ENCODE peak calls at places on chromosomes 4 and X, in eight cellular contexts. S is GM23248, Q is ascending aorta, N is fibroblast of lung, A is hepatocyte, Z is A549, C is IMR-90, O is BE2C. J is an unnamed sample. For H3K4me1, the result is how much of the 10 kb centered on the place peaks cover.

GRCh38 chr4:4752576-4753401 is 106.7 kb upstream of the MSX1 start:
- DNase-seq in O (no peak), C (no peak), Q (no peak), S (no peak), A (no peak), Z (no peak), N (no peak), J (no peak)

GRCh38 chr4:41865306-41865980 is 69.8 kb upstream of the TMEM33 start:
- DNase-seq in Q (peak), Z (no peak), S (peak), A (no peak), C (no peak), N (no peak), O (peak), J (no peak)

GRCh38 chr4:175308236-175308635 is 390.1 kb downstream of the ADAM29 start:
- DNase-seq in O (no peak), S (peak), A (no peak), Z (no peak), Q (no peak), N (peak), C (peak), J (no peak)

GRCh38 chr4:52350926-52351325 is 299.8 kb downstream of the SPATA18 start:
- DNase-seq in A (no peak), O (no peak), N (no peak), C (no peak), Z (no peak), S (no peak), Q (no peak), J (no peak)

GRCh38 chr4:60865238-60865637 is 334.9 kb upstream of the ADGRL3 start:
- DNase-seq in N (no peak), Z (no peak), C (no peak), S (no peak), Q (no peak), A (no peak), O (peak), J (no peak)

GRCh38 chr4:39648827-39649558 is 10.3 kb upstream of the SMIM14 start:
- DNase-seq in O (peak), Q (no peak), A (no peak), S (no peak), N (no peak), Z (no peak), C (no peak), J (no peak)

GRCh38 chr4:176794151-176794550 is 1.4 kb upstream of the VEGFC start:
- DNase-seq in A (no peak), S (peak), O (no peak), Z (peak), C (peak), N (peak), Q (no peak), J (no peak)

GRCh38 chrX:111005151-111005550 is 90.8 kb upstream of the PAK3 start:
- DNase-seq in Z (no peak), O (no peak), C (no peak), Q (no peak), S (no peak), A (no peak), N (no peak), J (no peak)

GRCh38 chr4:5928241-5928640 is 35.4 kb upstream of the CRMP1 start:
- DNase-seq in C (no peak), O (no peak), N (no peak), Z (peak), Q (peak), S (no peak), A (no peak), J (no peak)

GRCh38 chr4:40475609-40476008 is 140.5 kb downstream of the CHRNA9 start:
- DNase-seq in C (no peak), A (peak), N (no peak), Q (no peak), S (no peak), Z (peak), O (no peak), J (no peak)

GRCh38 chr4:78336093-78336943 is 215.3 kb upstream of the ANXA3 start:
- DNase-seq in O (peak), Q (no peak), C (peak), A (peak), S (peak), Z (no peak), N (peak), J (no peak)

GRCh38 chrX:44343412-44343942 is at the start of gene EFHC2:
- DNase-seq in S (peak), O (peak), C (no peak), Z (peak), A (peak), N (peak), Q (no peak), J (peak)

GRCh38 chr4:73259552-73260140 is 1.0 kb upstream of the ANKRD17 start:
- DNase-seq in N (peak), O (no peak), A (peak), C (no peak), S (peak), Q (no peak), Z (no peak), J (no peak)

GRCh38 chrX:39894626-39895025 is 203.1 kb downstream of the BCOR start:
- DNase-seq in C (no peak), Q (no peak), A (peak), Z (peak), N (no peak), O (no peak), S (no peak), J (peak)

GRCh38 chrX:27838176-27838575 is 30.4 kb downstream of the MAGEB10 start:
- DNase-seq in C (no peak), S (no peak), Z (no peak), O (no peak), Q (no peak), N (no peak), A (no peak), J (no peak)

GRCh38 chr4:115969756-115970155 is 856.3 kb upstream of the NDST4 start:
- DNase-seq in Q (no peak), N (no peak), C (no peak), Z (peak), S (no peak), A (no peak), O (no peak), J (no peak)

GRCh38 chrX:29138003-29138402 is 550.8 kb downstream of the IL1RAPL1 start:
- DNase-seq in A (no peak), O (no peak), Q (no peak), N (no peak), S (no peak), C (no peak), Z (no peak), J (no peak)

GRCh38 chrX:150421816-150422215 is 58.7 kb downstream of the MAMLD1 start:
- DNase-seq in A (no peak), Z (no peak), Q (no peak), S (peak), C (peak), N (peak), O (no peak), J (no peak)

GRCh38 chrX:40721489-40722106 is 13.7 kb downstream of the MED14 start:
- DNase-seq in Z (no peak), C (no peak), A (no peak), Q (no peak), N (no peak), O (no peak), S (no peak), J (no peak)

GRCh38 chrX:23383411-23383810 is 48.8 kb downstream of the PTCHD1 start:
- DNase-seq in A (no peak), S (peak), Z (no peak), Q (no peak), O (no peak), N (peak), C (peak), J (no peak)

GRCh38 chr4:4321951-4322688 is 32.1 kb downstream of the ZBTB49 start:
- DNase-seq in N (no peak), C (no peak), O (no peak), Q (no peak), Z (no peak), A (no peak), S (no peak), J (no peak)

GRCh38 chr4:1357356-1358248 is 10.6 kb downstream of the UVSSA start:
- DNase-seq in N (no peak), C (no peak), Q (no peak), O (no peak), A (no peak), Z (no peak), S (no peak), J (no peak)

GRCh38 chr4:105551968-105552746 is at the start of gene ARHGEF38:
- DNase-seq in A (peak), O (no peak), S (peak), C (peak), Q (no peak), N (peak), Z (peak), J (peak)

GRCh38 chr4:87589531-87589930 is 18.8 kb upstream of the DSPP start:
- DNase-seq in A (peak), N (peak), S (peak), C (peak), Z (peak), O (no peak), Q (no peak), J (no peak)

GRCh38 chr4:102165584-102165983 is 179.7 kb downstream of the SLC39A8 start:
- DNase-seq in Z (no peak), S (no peak), Q (no peak), O (no peak), A (no peak), N (no peak), C (no peak), J (no peak)

GRCh38 chr4:41437264-41437566 is 100.7 kb upstream of the LIMCH1 start:
- DNase-seq in N (no peak), Q (no peak), Z (no peak), S (no peak), C (no peak), O (peak), A (no peak), J (no peak)

GRCh38 chrX:98795636-98796035 is 1614.4 kb downstream of the PCDH19 start:
- DNase-seq in N (peak), O (no peak), S (peak), Q (no peak), A (no peak), Z (no peak), C (no peak), J (no peak)

DNA sequence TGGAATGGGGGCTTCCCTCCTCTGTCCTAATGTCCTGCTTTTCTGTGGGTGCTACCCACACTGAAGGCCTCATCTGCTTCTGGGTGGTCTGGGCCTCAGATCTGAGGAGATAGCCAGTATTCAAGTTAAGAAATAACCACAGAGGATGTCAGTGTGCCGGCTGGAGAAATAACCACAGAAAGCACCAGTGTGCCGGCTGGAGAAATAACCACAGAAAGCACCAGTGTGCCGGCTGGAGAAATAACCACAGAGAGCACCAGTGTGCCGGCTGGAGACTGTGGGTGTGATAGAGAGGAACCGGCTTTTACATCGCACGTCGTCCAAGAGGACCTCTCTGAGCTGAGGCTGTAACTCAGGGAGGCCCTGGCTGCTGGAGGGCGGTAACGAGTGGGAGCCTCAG is 65.7 kb upstream of the PSAPL1 start:
- DNase-seq in N (no peak), S (no peak), O (no peak), C (no peak), Z (no peak), A (no peak), Q (no peak), J (no peak)
- H3K4me3 ChIP-seq in N (no peak), S (no peak), O (no peak), C (no peak), Z (no peak), A (no peak), Q (no peak), J (no peak)

DNA sequence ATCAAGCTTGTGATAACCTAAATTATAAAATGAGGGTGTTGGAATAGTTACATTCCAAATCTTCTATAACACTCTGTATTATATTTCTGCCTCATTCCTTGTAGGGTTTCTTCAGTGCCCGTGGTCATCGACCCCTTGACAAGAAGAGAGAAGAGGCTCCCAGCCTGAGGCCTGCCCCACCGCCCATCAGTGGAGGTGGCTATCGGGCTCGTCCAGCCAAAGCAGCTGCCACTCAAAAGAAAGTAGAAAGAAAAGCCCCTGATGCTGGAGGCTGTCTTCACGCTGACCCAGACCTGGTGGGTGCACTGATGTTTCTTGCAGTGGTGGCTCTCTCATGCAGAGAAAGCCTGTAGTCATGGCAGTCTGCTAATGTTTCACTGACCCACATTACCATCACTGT is 2.9 kb downstream of the FGB start:
- DNase-seq in C (no peak), Z (no peak), N (no peak), S (no peak), Q (no peak), A (no peak), O (no peak), J (peak)
- H3K4me1 ChIP-seq in C (under half), Z (half or more), N (under half), S (under half), Q (under half), A (under half), O (under half), J (under half)

GRCh38 chr4:118035309-118035708 is 1.0 kb downstream of the NDST3 start:
- DNase-seq in Q (no peak), O (no peak), S (no peak), A (no peak), N (no peak), Z (no peak), C (no peak), J (no peak)

GRCh38 chr4:118032691-118033090 is 1.6 kb upstream of the NDST3 start:
- DNase-seq in Z (peak), A (peak), S (no peak), O (peak), Q (no peak), N (peak), C (peak), J (no peak)

GRCh38 chr4:118034061-118034785 is at the start of gene NDST3:
- DNase-seq in O (peak), Z (peak), C (peak), A (peak), N (peak), Q (no peak), S (peak), J (peak)

GRCh38 chr4:118036336-118036735 is 2.0 kb downstream of the NDST3 start:
- DNase-seq in A (no peak), Q (no peak), S (no peak), O (no peak), N (no peak), Z (no peak), C (no peak), J (no peak)

GRCh38 chr4:118033148-118034060 is 882 bp upstream of the NDST3 start:
- DNase-seq in O (peak), Z (peak), Q (no peak), C (peak), N (peak), S (peak), A (peak), J (peak)
- H3K4me3 ChIP-seq in O (peak), Z (peak), Q (peak), C (peak), N (peak), S (peak), A (peak), J (peak)

DNA sequence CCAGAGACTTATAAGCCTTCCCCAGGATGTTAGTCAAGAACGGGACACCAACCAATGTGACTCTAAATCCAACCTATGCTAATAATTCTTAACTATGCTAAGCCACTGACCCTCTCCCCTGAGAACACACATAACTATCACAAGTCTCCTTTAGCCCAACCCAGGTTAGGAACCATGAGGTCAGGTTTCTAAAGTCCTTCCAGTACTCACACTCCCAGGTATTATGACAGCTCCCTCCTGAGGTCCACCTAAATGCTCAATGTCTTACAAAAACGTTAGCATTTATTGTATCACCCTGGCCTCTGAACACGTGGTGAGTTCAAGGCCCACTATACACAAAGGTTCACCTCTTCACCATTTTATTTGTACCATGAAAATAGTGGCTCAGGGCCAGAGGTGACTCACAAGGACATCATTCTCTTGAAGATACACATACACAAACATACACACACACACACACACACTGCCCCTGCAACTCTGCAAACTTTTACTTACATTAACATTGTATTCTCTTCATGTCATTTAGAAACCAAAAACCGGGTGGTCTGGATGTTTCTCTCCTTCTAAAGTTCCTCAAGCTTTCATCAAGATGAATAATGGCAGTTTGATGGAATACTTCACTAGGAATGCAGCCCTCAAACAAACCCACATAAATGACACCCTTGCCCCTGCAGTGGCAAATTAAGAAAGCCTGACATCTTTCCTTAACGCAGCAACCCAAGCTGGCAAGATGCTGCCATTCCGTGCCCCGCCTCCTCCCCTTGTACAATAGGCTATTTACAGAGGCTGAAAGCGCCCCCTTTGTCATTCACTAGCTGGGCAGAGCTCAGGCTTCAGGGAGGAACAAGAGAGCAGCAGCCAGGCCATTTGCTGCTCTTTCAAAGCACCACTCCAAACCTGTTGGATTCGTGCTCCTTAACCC is 17.7 kb downstream of the ACSL1 start:
- DNase-seq in Q (no peak), O (no peak), S (peak), Z (no peak), A (no peak), C (peak), N (peak), J (no peak)
- H3K4me1 ChIP-seq in Q (under half), O (under half), S (under half), Z (under half), A (under half), C (under half), N (under half), J (under half)

DNA sequence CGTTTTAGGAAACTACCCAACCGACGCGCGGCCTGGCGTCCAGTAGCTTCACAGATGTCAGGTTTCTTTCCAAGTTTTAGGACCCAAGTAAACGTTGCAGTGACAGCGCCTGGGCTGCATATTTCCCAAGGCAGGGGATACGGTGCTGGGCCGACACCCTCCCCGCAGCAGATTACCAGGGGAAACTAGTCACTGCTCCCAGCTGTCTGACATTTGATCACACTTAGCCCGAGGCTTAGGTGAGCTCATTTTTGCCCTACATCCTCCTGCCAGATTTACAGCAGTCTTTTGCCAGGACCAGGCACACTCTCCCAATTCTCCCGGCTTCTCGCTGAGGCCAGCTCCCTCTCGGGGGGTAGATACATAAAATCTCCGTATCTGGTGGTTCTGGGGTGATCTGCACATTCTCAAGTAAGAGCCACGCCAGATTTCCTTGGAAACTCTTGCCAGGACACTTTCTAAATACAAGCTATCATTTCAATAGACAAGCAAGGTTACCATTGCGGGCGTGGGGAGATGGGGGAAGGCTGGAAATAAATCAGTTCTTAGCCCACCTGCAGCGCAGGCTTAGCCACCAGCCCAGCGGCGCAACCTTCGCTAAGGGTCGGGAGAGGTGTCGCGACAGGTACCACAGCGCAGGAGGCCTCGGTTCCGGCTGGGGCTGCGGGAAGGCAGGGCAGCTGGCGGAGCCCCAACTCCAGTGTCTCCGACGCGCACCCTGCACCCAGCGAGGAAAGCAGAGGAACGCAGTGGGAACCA is 2.5 kb upstream of the SOX3 start:
- DNase-seq in Q (no peak), O (no peak), C (no peak), N (no peak), A (no peak), Z (no peak), S (no peak), J (no peak)
- H3K4me3 ChIP-seq in Q (no peak), O (no peak), C (no peak), N (no peak), A (no peak), Z (no peak), S (no peak), J (no peak)

GRCh38 chr4:8356856-8357255 is 83.7 kb downstream of the ACOX3 start:
- DNase-seq in O (no peak), A (no peak), S (no peak), Q (no peak), C (no peak), Z (no peak), N (no peak), J (peak)

GRCh38 chr4:8355864-8356565 is 84.5 kb downstream of the ACOX3 start:
- DNase-seq in N (peak), Q (peak), C (peak), S (peak), Z (no peak), O (no peak), A (no peak), J (no peak)

GRCh38 chr4:8353912-8354453 is 84.4 kb downstream of the HTRA3 start:
- DNase-seq in A (no peak), C (peak), Q (peak), S (peak), Z (no peak), N (peak), O (no peak), J (no peak)

GRCh38 chr4:8353158-8353495 is 83.6 kb downstream of the HTRA3 start:
- DNase-seq in N (no peak), S (no peak), Z (no peak), C (no peak), A (no peak), Q (peak), O (no peak), J (no peak)

DNA sequence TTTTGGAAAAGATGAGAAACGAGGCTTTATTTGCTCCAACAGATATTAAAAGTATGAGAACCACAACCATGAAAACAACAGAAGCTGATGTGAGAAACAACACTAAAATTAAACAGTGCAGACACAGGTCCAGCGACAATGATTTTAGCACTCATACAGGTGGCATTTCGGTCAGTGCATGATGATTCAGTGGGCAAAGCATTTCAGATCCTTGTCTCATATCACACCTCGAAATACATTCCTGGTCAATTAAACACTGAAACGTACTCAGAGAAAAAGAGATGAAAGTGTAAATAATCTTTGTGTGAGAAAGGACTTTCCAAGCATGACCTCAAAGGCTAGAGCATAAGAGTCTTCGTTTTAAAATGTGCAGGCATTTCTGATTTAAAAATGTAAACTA is 85.2 kb downstream of the ACOX3 start:
- DNase-seq in Z (no peak), N (peak), S (no peak), O (no peak), Q (no peak), A (no peak), C (peak), J (no peak)
- H3K4me1 ChIP-seq in Z (under half), N (under half), S (under half), O (under half), Q (under half), A (under half), C (under half), J (under half)

GRCh38 chr4:171142045-171142444 is 671.2 kb upstream of the GALNTL6 start:
- DNase-seq in S (no peak), Z (no peak), Q (no peak), A (no peak), N (no peak), O (no peak), C (no peak), J (no peak)
- H3K4me3 ChIP-seq in S (no peak), Z (no peak), Q (no peak), A (no peak), N (no peak), O (no peak), C (no peak), J (no peak)

J was measured in kidney.